ENCODE peak calls at places on chromosomes 13 and 19, in five cellular contexts. One of them, this sample, is unnamed.

GRCh38 chr19:11061951-11062350 is 27.3 kb upstream of the LDLR start:
- DNase-seq in heart left ventricle: no peak
- DNase-seq in kidney: no peak
- DNase-seq in gastrocnemius medialis: no peak
- DNase-seq in uterus: no peak
- DNase-seq in this sample: no peak

GRCh38 chr13:32261567-32261966 is 53.6 kb downstream of the ZAR1L start:
- DNase-seq in heart left ventricle: peak; percentile 89
- DNase-seq in kidney: peak; percentile 63
- DNase-seq in gastrocnemius medialis: peak; percentile 68
- DNase-seq in uterus: peak; percentile 96
- DNase-seq in this sample: peak; percentile 58

GRCh38 chr13:75303295-75303694 is 178.7 kb downstream of the TBC1D4 start:
- DNase-seq in heart left ventricle: no peak
- DNase-seq in kidney: no peak
- DNase-seq in gastrocnemius medialis: no peak
- DNase-seq in uterus: no peak
- DNase-seq in this sample: no peak

GRCh38 chr13:22012676-22013075 is 341.8 kb downstream of the FGF9 start:
- DNase-seq in heart left ventricle: no peak
- DNase-seq in kidney: no peak
- DNase-seq in gastrocnemius medialis: no peak
- DNase-seq in uterus: no peak
- DNase-seq in this sample: no peak

GRCh38 chr19:46880440-46880839 is 19.6 kb downstream of the ARHGAP35 start:
- DNase-seq in heart left ventricle: no peak
- DNase-seq in kidney: no peak
- DNase-seq in gastrocnemius medialis: no peak
- DNase-seq in uterus: no peak
- DNase-seq in this sample: no peak

GRCh38 chr19:35643255-35644205 is 2.0 kb downstream of the ETV2 start:
- DNase-seq in heart left ventricle: peak; percentile 74
- DNase-seq in kidney: peak; percentile 95
- DNase-seq in gastrocnemius medialis: peak; percentile 49
- DNase-seq in uterus: peak; percentile 84
- DNase-seq in this sample: peak; percentile 78

GRCh38 chr13:74136089-74136658 is 2.0 kb upstream of the KLF12 start:
- DNase-seq in heart left ventricle: peak; percentile 30
- DNase-seq in kidney: peak; percentile 82
- DNase-seq in gastrocnemius medialis: no peak
- DNase-seq in uterus: no peak
- DNase-seq in this sample: peak; percentile 41

GRCh38 chr19:6476155-6476895 is 5.3 kb downstream of the DENND1C start:
- DNase-seq in heart left ventricle: no peak
- DNase-seq in kidney: peak; percentile 87
- DNase-seq in gastrocnemius medialis: peak; percentile 34
- DNase-seq in uterus: peak; percentile 31
- DNase-seq in this sample: no peak

GRCh38 chr13:44523176-44524017 is 52.7 kb downstream of the TSC22D1 start:
- DNase-seq in heart left ventricle: no peak
- DNase-seq in kidney: no peak
- DNase-seq in gastrocnemius medialis: no peak
- DNase-seq in uterus: no peak
- DNase-seq in this sample: no peak

GRCh38 chr13:76335463-76335862 is 550.7 kb downstream of the KCTD12 start:
- DNase-seq in heart left ventricle: no peak
- DNase-seq in kidney: no peak
- DNase-seq in gastrocnemius medialis: no peak
- DNase-seq in uterus: no peak
- DNase-seq in this sample: no peak

GRCh38 chr13:110336108-110336507 is 29.0 kb downstream of the COL4A2 start:
- DNase-seq in heart left ventricle: no peak
- DNase-seq in kidney: no peak
- DNase-seq in gastrocnemius medialis: no peak
- DNase-seq in uterus: no peak
- DNase-seq in this sample: no peak

GRCh38 chr13:78712866-78713265 is 53.9 kb upstream of the OBI1 start:
- DNase-seq in heart left ventricle: no peak
- DNase-seq in kidney: no peak
- DNase-seq in gastrocnemius medialis: no peak
- DNase-seq in uterus: no peak
- DNase-seq in this sample: no peak

GRCh38 chr13:112486386-112487126 is 101.4 kb downstream of the TUBGCP3 start:
- DNase-seq in heart left ventricle: no peak
- DNase-seq in kidney: no peak
- DNase-seq in gastrocnemius medialis: no peak
- DNase-seq in uterus: no peak
- DNase-seq in this sample: no peak

GRCh38 chr13:106373304-106373988 is 162.0 kb downstream of the EFNB2 start:
- DNase-seq in heart left ventricle: no peak
- DNase-seq in kidney: no peak
- DNase-seq in gastrocnemius medialis: no peak
- DNase-seq in uterus: no peak
- DNase-seq in this sample: no peak

GRCh38 chr13:46903748-46904147 is 6.9 kb upstream of the HTR2A start:
- DNase-seq in heart left ventricle: no peak
- DNase-seq in kidney: no peak
- DNase-seq in gastrocnemius medialis: no peak
- DNase-seq in uterus: no peak
- DNase-seq in this sample: no peak

GRCh38 chr19:11111771-11112144 is 22.5 kb downstream of the LDLR start:
- DNase-seq in heart left ventricle: no peak
- DNase-seq in kidney: no peak
- DNase-seq in gastrocnemius medialis: no peak
- DNase-seq in uterus: no peak
- DNase-seq in this sample: no peak

GRCh38 chr19:46579286-46579944 is 21.7 kb upstream of the CALM3 start:
- DNase-seq in heart left ventricle: no peak
- DNase-seq in kidney: no peak
- DNase-seq in gastrocnemius medialis: no peak
- DNase-seq in uterus: no peak
- DNase-seq in this sample: no peak

GRCh38 chr13:59533561-59534337 is 630.0 kb downstream of the DIAPH3 start:
- DNase-seq in heart left ventricle: no peak
- DNase-seq in kidney: no peak
- DNase-seq in gastrocnemius medialis: no peak
- DNase-seq in uterus: no peak
- DNase-seq in this sample: no peak

GRCh38 chr13:111219950-111220349 is 100.5 kb upstream of the TEX29 start:
- DNase-seq in heart left ventricle: no peak
- DNase-seq in kidney: no peak
- DNase-seq in gastrocnemius medialis: peak; percentile 56
- DNase-seq in uterus: no peak
- DNase-seq in this sample: no peak

GRCh38 chr13:70714993-70715392 is 606.7 kb upstream of the KLHL1 start:
- DNase-seq in heart left ventricle: no peak
- DNase-seq in kidney: no peak
- DNase-seq in gastrocnemius medialis: no peak
- DNase-seq in uterus: no peak
- DNase-seq in this sample: no peak

GRCh38 chr13:109949395-109949794 is 163.0 kb upstream of the IRS2 start:
- DNase-seq in heart left ventricle: no peak
- DNase-seq in kidney: no peak
- DNase-seq in gastrocnemius medialis: no peak
- DNase-seq in uterus: no peak
- DNase-seq in this sample: no peak

GRCh38 chr19:49443366-49444099 is 2.2 kb upstream of the SLC17A7 start:
- DNase-seq in heart left ventricle: peak; percentile 95
- DNase-seq in kidney: peak; percentile 98
- DNase-seq in gastrocnemius medialis: peak; percentile 93
- DNase-seq in uterus: peak; percentile 96
- DNase-seq in this sample: peak; percentile 94

GRCh38 chr19:27775395-27775794 is 1437.6 kb downstream of the UQCRFS1 start:
- DNase-seq in heart left ventricle: no peak
- DNase-seq in kidney: no peak
- DNase-seq in gastrocnemius medialis: no peak
- DNase-seq in uterus: no peak
- DNase-seq in this sample: no peak

GRCh38 chr13:62483774-62484173 is 1068.1 kb upstream of the PCDH20 start:
- DNase-seq in heart left ventricle: no peak
- DNase-seq in kidney: no peak
- DNase-seq in gastrocnemius medialis: no peak
- DNase-seq in uterus: no peak
- DNase-seq in this sample: no peak

GRCh38 chr19:19236173-19236572 is 24.4 kb downstream of the NCAN start:
- DNase-seq in heart left ventricle: no peak
- DNase-seq in kidney: no peak
- DNase-seq in gastrocnemius medialis: no peak
- DNase-seq in uterus: no peak
- DNase-seq in this sample: no peak

GRCh38 chr19:16778796-16779411 is 50.3 kb upstream of the SIN3B start:
- DNase-seq in heart left ventricle: peak; percentile 20
- DNase-seq in kidney: peak; percentile 68
- DNase-seq in gastrocnemius medialis: peak; percentile 18
- DNase-seq in uterus: peak; percentile 46
- DNase-seq in this sample: peak; percentile 33

GRCh38 chr19:3038214-3038613 is 9.1 kb upstream of the TLE2 start:
- DNase-seq in heart left ventricle: no peak
- DNase-seq in kidney: no peak
- DNase-seq in gastrocnemius medialis: no peak
- DNase-seq in uterus: no peak
- DNase-seq in this sample: no peak
- TF ChIP-seq CTCF in heart left ventricle: no peak
- TF ChIP-seq CTCF in kidney: no peak
- TF ChIP-seq CTCF in gastrocnemius medialis: no peak
- TF ChIP-seq CTCF in uterus: no peak
- TF ChIP-seq CTCF in this sample: no peak

DNA sequence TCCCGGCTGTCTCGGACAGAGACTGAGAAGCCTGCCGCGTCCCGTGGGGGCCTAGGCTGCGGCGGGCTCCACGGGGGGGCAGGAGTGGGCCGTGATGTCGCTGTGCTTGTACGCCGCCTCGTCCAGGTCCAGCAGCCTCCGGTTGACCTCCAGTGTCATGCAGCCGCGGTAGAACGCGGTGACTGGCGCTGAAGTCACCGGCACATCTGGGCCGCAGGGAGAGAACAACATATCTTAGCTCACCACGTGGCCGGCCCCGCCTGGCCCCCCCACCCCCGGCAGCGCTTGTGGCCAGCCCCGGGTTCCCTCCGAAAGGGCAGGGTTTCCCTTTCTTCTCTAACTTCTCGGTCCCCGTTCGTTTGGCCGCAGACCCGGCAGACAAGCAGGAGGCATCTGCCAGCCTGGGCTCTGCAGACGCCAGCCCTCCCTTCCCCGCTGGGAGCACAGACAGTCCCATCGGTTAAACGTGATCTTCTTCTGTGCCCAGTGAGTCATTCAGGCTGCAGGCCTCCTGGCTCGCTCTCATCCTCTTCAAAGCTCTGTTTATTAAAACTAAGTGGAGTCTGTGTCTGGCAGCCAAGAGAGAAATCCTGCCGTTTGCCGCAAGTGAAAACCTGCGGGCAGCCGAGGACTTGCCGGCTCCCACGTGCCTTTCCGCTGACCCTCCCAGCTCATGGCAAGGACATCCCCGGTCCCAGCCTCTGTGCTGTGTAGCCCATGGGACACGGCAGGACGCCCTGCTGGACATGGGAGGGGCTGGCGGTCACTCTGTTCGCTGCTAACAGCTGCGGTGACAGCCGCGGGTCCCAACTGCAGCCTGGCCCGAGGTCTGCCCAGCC is 42.8 kb downstream of the GAS6 start:
- DNase-seq in heart left ventricle: peak; percentile 81
- DNase-seq in kidney: no peak
- DNase-seq in gastrocnemius medialis: peak; percentile 96
- DNase-seq in uterus: peak; percentile 94
- DNase-seq in this sample: peak; percentile 77
- TF ChIP-seq CTCF in heart left ventricle: no peak
- TF ChIP-seq CTCF in kidney: no peak
- TF ChIP-seq CTCF in gastrocnemius medialis: peak; percentile 27
- TF ChIP-seq CTCF in uterus: no peak
- TF ChIP-seq CTCF in this sample: no peak

GRCh38 chr13:41496420-41497234 is 39.3 kb downstream of the RGCC start:
- DNase-seq in heart left ventricle: no peak
- DNase-seq in kidney: no peak
- DNase-seq in gastrocnemius medialis: no peak
- DNase-seq in uterus: no peak
- DNase-seq in this sample: no peak

GRCh38 chr13:41495044-41495443 is 37.7 kb downstream of the RGCC start:
- DNase-seq in heart left ventricle: peak; percentile 30
- DNase-seq in kidney: no peak
- DNase-seq in gastrocnemius medialis: no peak
- DNase-seq in uterus: no peak
- DNase-seq in this sample: no peak

GRCh38 chr13:41499452-41499851 is 42.1 kb downstream of the RGCC start:
- DNase-seq in heart left ventricle: no peak
- DNase-seq in kidney: no peak
- DNase-seq in gastrocnemius medialis: no peak
- DNase-seq in uterus: no peak
- DNase-seq in this sample: no peak

GRCh38 chr13:41500501-41500900 is 43.2 kb downstream of the RGCC start:
- DNase-seq in heart left ventricle: no peak
- DNase-seq in kidney: no peak
- DNase-seq in gastrocnemius medialis: peak; percentile 26
- DNase-seq in uterus: no peak
- DNase-seq in this sample: no peak

GRCh38 chr13:41497436-41497835 is 40.1 kb downstream of the RGCC start:
- DNase-seq in heart left ventricle: no peak
- DNase-seq in kidney: no peak
- DNase-seq in gastrocnemius medialis: no peak
- DNase-seq in uterus: no peak
- DNase-seq in this sample: no peak
- TF ChIP-seq CTCF in heart left ventricle: no peak
- TF ChIP-seq CTCF in kidney: no peak
- TF ChIP-seq CTCF in gastrocnemius medialis: no peak
- TF ChIP-seq CTCF in uterus: no peak
- TF ChIP-seq CTCF in this sample: no peak

GRCh38 chr13:100957741-100958140 is 283.1 kb upstream of the TMTC4 start:
- DNase-seq in heart left ventricle: no peak
- DNase-seq in kidney: no peak
- DNase-seq in gastrocnemius medialis: no peak
- DNase-seq in uterus: no peak
- DNase-seq in this sample: no peak
- TF ChIP-seq CTCF in heart left ventricle: no peak
- TF ChIP-seq CTCF in kidney: no peak
- TF ChIP-seq CTCF in gastrocnemius medialis: no peak
- TF ChIP-seq CTCF in uterus: no peak
- TF ChIP-seq CTCF in this sample: no peak

GRCh38 chr19:54883228-54883627 is 9.2 kb downstream of the FCAR start:
- DNase-seq in heart left ventricle: no peak
- DNase-seq in kidney: no peak
- DNase-seq in gastrocnemius medialis: no peak
- DNase-seq in uterus: no peak
- DNase-seq in this sample: no peak

GRCh38 chr19:54881884-54882283 is 7.8 kb downstream of the FCAR start:
- DNase-seq in heart left ventricle: no peak
- DNase-seq in kidney: no peak
- DNase-seq in gastrocnemius medialis: no peak
- DNase-seq in uterus: no peak
- DNase-seq in this sample: no peak

DNA sequence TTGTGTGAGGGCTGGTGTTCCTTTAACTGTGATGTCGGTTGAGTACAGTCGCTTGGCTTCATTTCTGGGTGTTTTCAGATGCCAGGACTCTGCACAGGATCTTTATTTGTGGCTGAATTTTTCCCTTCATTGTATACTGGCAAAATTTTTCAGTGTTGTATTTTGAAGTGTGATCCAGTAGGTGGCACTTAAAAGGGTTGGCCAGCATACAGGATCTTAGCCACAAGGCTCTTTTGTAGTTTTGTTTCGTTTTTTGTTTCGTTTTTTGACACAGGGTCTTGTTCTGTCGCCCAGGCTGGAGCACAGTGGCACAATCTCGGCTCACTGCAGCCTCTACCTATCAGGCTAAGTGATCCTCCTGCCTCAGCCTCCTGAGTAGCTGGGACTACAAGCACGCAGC is 8.7 kb downstream of the FCAR start:
- DNase-seq in heart left ventricle: no peak
- DNase-seq in kidney: no peak
- DNase-seq in gastrocnemius medialis: no peak
- DNase-seq in uterus: no peak
- DNase-seq in this sample: no peak
- TF ChIP-seq CTCF in heart left ventricle: no peak
- TF ChIP-seq CTCF in kidney: no peak
- TF ChIP-seq CTCF in gastrocnemius medialis: no peak
- TF ChIP-seq CTCF in uterus: no peak
- TF ChIP-seq CTCF in this sample: no peak

This sample was measured in heart right ventricle.